ENCODE peak calls at places on chromosome 7, in four cellular contexts. C, E, D and Y are unnamed samples.

GRCh38 chr7:29281782-29282541 is 87.4 kb downstream of the CHN2 start:
- DNase-seq in E (no peak), C (no peak), D (no peak), Y (no peak)

GRCh38 chr7:33904680-33905388 is 505 bp upstream of the BMPER start:
- DNase-seq in C (peak; percentile 73), D (no peak), E (no peak), Y (peak; percentile 38)

GRCh38 chr7:104207731-104208420 is at the start of gene ORC5:
- DNase-seq in D (peak; percentile 79), C (peak; percentile 84), E (peak; percentile 94), Y (peak; percentile 62)

GRCh38 chr7:128123291-128124037 is 92.2 kb upstream of the LRRC4 start:
- DNase-seq in E (no peak), D (no peak), C (no peak), Y (no peak)

GRCh38 chr7:66639773-66640172 is 11.1 kb downstream of the KCTD7 start:
- DNase-seq in C (no peak), D (no peak), E (peak; percentile 86), Y (no peak)

GRCh38 chr7:41425926-41426325 is 277.0 kb downstream of the INHBA start:
- DNase-seq in D (no peak), E (no peak), C (no peak), Y (peak; percentile 60)

GRCh38 chr7:104767826-104768536 is 246.0 kb upstream of the KMT2E start:
- DNase-seq in D (no peak), C (no peak), E (no peak), Y (no peak)

GRCh38 chr7:70694357-70694908 is 437.5 kb upstream of the GALNT17 start:
- DNase-seq in E (no peak), D (peak; percentile 48), C (peak; percentile 69), Y (peak; percentile 35)

GRCh38 chr7:84002348-84002747 is 192.2 kb downstream of the SEMA3A start:
- DNase-seq in C (no peak), D (no peak), E (no peak), Y (no peak)

GRCh38 chr7:6221340-6222319 is 50.8 kb downstream of the CYTH3 start:
- DNase-seq in D (no peak), E (peak; percentile 40), C (no peak), Y (peak; percentile 56)

GRCh38 chr7:70229242-70229641 is 631.0 kb downstream of the AUTS2 start:
- DNase-seq in C (no peak), E (peak; percentile 7), D (no peak), Y (no peak)

GRCh38 chr7:133300811-133301210 is 47.9 kb downstream of the EXOC4 start:
- DNase-seq in C (no peak), D (no peak), E (no peak), Y (no peak)

GRCh38 chr7:24284699-24285506 is 913 bp downstream of the NPY start:
- DNase-seq in D (no peak), C (no peak), E (no peak), Y (no peak)

GRCh38 chr7:53426145-53426750 is 390.8 kb downstream of the POM121L12 start:
- DNase-seq in C (no peak), D (peak; percentile 19), E (no peak), Y (no peak)